ENCODE peak calls at places on chromosomes 6 and 20, in eight cellular contexts. One of them, this sample, is unnamed.

GRCh38 chr20:35878113-35878620 is 76.1 kb downstream of the SCAND1 start:
- DNase-seq in fibroblast of the conjunctiva: no peak
- DNase-seq in vagina: no peak
- DNase-seq in body of pancreas: no peak
- DNase-seq in NCI-H2081: no peak
- DNase-seq in astrocyte of the spinal cord: no peak
- DNase-seq in LHCN-M2: no peak
- DNase-seq in GM13977: no peak
- DNase-seq in this sample: no peak

GRCh38 chr6:143271024-143271423 is 179.5 kb downstream of the ADAT2 start:
- DNase-seq in fibroblast of the conjunctiva: peak
- DNase-seq in vagina: no peak
- DNase-seq in body of pancreas: no peak
- DNase-seq in NCI-H2081: no peak
- DNase-seq in astrocyte of the spinal cord: peak
- DNase-seq in LHCN-M2: peak
- DNase-seq in GM13977: no peak
- DNase-seq in this sample: no peak

GRCh38 chr6:149840345-149841075 is 23.6 kb downstream of the LRP11 start:
- DNase-seq in fibroblast of the conjunctiva: no peak
- DNase-seq in vagina: peak
- DNase-seq in body of pancreas: peak
- DNase-seq in NCI-H2081: peak
- DNase-seq in astrocyte of the spinal cord: peak
- DNase-seq in LHCN-M2: peak
- DNase-seq in GM13977: peak
- DNase-seq in this sample: peak

GRCh38 chr20:58112017-58112781 is 116.3 kb downstream of the ANKRD60 start:
- DNase-seq in fibroblast of the conjunctiva: no peak
- DNase-seq in vagina: peak
- DNase-seq in body of pancreas: no peak
- DNase-seq in NCI-H2081: no peak
- DNase-seq in astrocyte of the spinal cord: peak
- DNase-seq in LHCN-M2: peak
- DNase-seq in GM13977: no peak
- DNase-seq in this sample: no peak

GRCh38 chr6:136736281-136736960 is 55.9 kb downstream of the MAP3K5 start:
- DNase-seq in fibroblast of the conjunctiva: no peak
- DNase-seq in vagina: no peak
- DNase-seq in body of pancreas: no peak
- DNase-seq in NCI-H2081: no peak
- DNase-seq in astrocyte of the spinal cord: no peak
- DNase-seq in LHCN-M2: no peak
- DNase-seq in GM13977: no peak
- DNase-seq in this sample: no peak

GRCh38 chr20:5445611-5446010 is 128.9 kb upstream of the PROKR2 start:
- DNase-seq in fibroblast of the conjunctiva: no peak
- DNase-seq in vagina: no peak
- DNase-seq in body of pancreas: no peak
- DNase-seq in NCI-H2081: no peak
- DNase-seq in astrocyte of the spinal cord: no peak
- DNase-seq in LHCN-M2: no peak
- DNase-seq in GM13977: no peak
- DNase-seq in this sample: no peak

GRCh38 chr6:130927305-130927704 is 100.1 kb downstream of the SMLR1 start:
- DNase-seq in fibroblast of the conjunctiva: no peak
- DNase-seq in vagina: no peak
- DNase-seq in body of pancreas: no peak
- DNase-seq in NCI-H2081: peak
- DNase-seq in astrocyte of the spinal cord: no peak
- DNase-seq in LHCN-M2: no peak
- DNase-seq in GM13977: no peak
- DNase-seq in this sample: no peak

GRCh38 chr6:94272327-94272726 is 853.0 kb upstream of the EPHA7 start:
- DNase-seq in fibroblast of the conjunctiva: no peak
- DNase-seq in vagina: no peak
- DNase-seq in body of pancreas: no peak
- DNase-seq in NCI-H2081: no peak
- DNase-seq in astrocyte of the spinal cord: no peak
- DNase-seq in LHCN-M2: no peak
- DNase-seq in GM13977: no peak
- DNase-seq in this sample: no peak

GRCh38 chr6:30037182-30037788 is 23.8 kb upstream of the POLR1H start:
- DNase-seq in fibroblast of the conjunctiva: no peak
- DNase-seq in vagina: no peak
- DNase-seq in body of pancreas: no peak
- DNase-seq in NCI-H2081: no peak
- DNase-seq in astrocyte of the spinal cord: peak
- DNase-seq in LHCN-M2: peak
- DNase-seq in GM13977: peak
- DNase-seq in this sample: peak

GRCh38 chr6:9675122-9675521 is 739.8 kb downstream of the TFAP2A start:
- DNase-seq in fibroblast of the conjunctiva: no peak
- DNase-seq in vagina: no peak
- DNase-seq in body of pancreas: no peak
- DNase-seq in NCI-H2081: no peak
- DNase-seq in astrocyte of the spinal cord: no peak
- DNase-seq in LHCN-M2: no peak
- DNase-seq in GM13977: no peak
- DNase-seq in this sample: no peak

GRCh38 chr6:157285422-157285779 is 37.9 kb downstream of the TMEM242 start:
- DNase-seq in fibroblast of the conjunctiva: no peak
- DNase-seq in vagina: no peak
- DNase-seq in body of pancreas: no peak
- DNase-seq in NCI-H2081: no peak
- DNase-seq in astrocyte of the spinal cord: no peak
- DNase-seq in LHCN-M2: no peak
- DNase-seq in GM13977: no peak
- DNase-seq in this sample: no peak

GRCh38 chr6:26064619-26065257 is 22.5 kb upstream of the HFE start:
- DNase-seq in fibroblast of the conjunctiva: no peak
- DNase-seq in vagina: no peak
- DNase-seq in body of pancreas: peak
- DNase-seq in NCI-H2081: peak
- DNase-seq in astrocyte of the spinal cord: peak
- DNase-seq in LHCN-M2: peak
- DNase-seq in GM13977: no peak
- DNase-seq in this sample: peak

GRCh38 chr6:1608222-1608975 is 1.3 kb upstream of the FOXC1 start:
- DNase-seq in fibroblast of the conjunctiva: no peak
- DNase-seq in vagina: no peak
- DNase-seq in body of pancreas: peak
- DNase-seq in NCI-H2081: no peak
- DNase-seq in astrocyte of the spinal cord: peak
- DNase-seq in LHCN-M2: no peak
- DNase-seq in GM13977: peak
- DNase-seq in this sample: no peak

GRCh38 chr6:33960345-33961313 is 156.8 kb upstream of the MLN start:
- DNase-seq in fibroblast of the conjunctiva: no peak
- DNase-seq in vagina: no peak
- DNase-seq in body of pancreas: no peak
- DNase-seq in NCI-H2081: no peak
- DNase-seq in astrocyte of the spinal cord: no peak
- DNase-seq in LHCN-M2: no peak
- DNase-seq in GM13977: no peak
- DNase-seq in this sample: peak

GRCh38 chr6:116218172-116218633 is 35.7 kb downstream of the TSPYL4 start:
- DNase-seq in fibroblast of the conjunctiva: no peak
- DNase-seq in vagina: no peak
- DNase-seq in body of pancreas: no peak
- DNase-seq in NCI-H2081: no peak
- DNase-seq in astrocyte of the spinal cord: peak
- DNase-seq in LHCN-M2: peak
- DNase-seq in GM13977: no peak
- DNase-seq in this sample: no peak

GRCh38 chr20:13274311-13274965 is 53.4 kb downstream of the ISM1 start:
- DNase-seq in fibroblast of the conjunctiva: no peak
- DNase-seq in vagina: no peak
- DNase-seq in body of pancreas: no peak
- DNase-seq in NCI-H2081: no peak
- DNase-seq in astrocyte of the spinal cord: no peak
- DNase-seq in LHCN-M2: no peak
- DNase-seq in GM13977: no peak
- DNase-seq in this sample: no peak

GRCh38 chr6:152821525-152821924 is 70.9 kb downstream of the VIP start:
- DNase-seq in fibroblast of the conjunctiva: no peak
- DNase-seq in vagina: no peak
- DNase-seq in body of pancreas: no peak
- DNase-seq in NCI-H2081: no peak
- DNase-seq in astrocyte of the spinal cord: no peak
- DNase-seq in LHCN-M2: no peak
- DNase-seq in GM13977: no peak
- DNase-seq in this sample: no peak

GRCh38 chr20:10076126-10077080 is 41.6 kb downstream of the ANKEF1 start:
- DNase-seq in fibroblast of the conjunctiva: no peak
- DNase-seq in vagina: no peak
- DNase-seq in body of pancreas: peak
- DNase-seq in NCI-H2081: no peak
- DNase-seq in astrocyte of the spinal cord: peak
- DNase-seq in LHCN-M2: no peak
- DNase-seq in GM13977: no peak
- DNase-seq in this sample: no peak

GRCh38 chr6:150175611-150176151 is 32.8 kb downstream of the PPP1R14C start:
- DNase-seq in fibroblast of the conjunctiva: no peak
- DNase-seq in vagina: no peak
- DNase-seq in body of pancreas: no peak
- DNase-seq in NCI-H2081: no peak
- DNase-seq in astrocyte of the spinal cord: no peak
- DNase-seq in LHCN-M2: no peak
- DNase-seq in GM13977: no peak
- DNase-seq in this sample: no peak

GRCh38 chr20:50788045-50788867 is 6.6 kb upstream of the BCAS4 start:
- DNase-seq in fibroblast of the conjunctiva: peak
- DNase-seq in vagina: no peak
- DNase-seq in body of pancreas: peak
- DNase-seq in NCI-H2081: no peak
- DNase-seq in astrocyte of the spinal cord: peak
- DNase-seq in LHCN-M2: peak
- DNase-seq in GM13977: no peak
- DNase-seq in this sample: peak

GRCh38 chr6:133106934-133107333 is 134.2 kb upstream of the EYA4 start:
- DNase-seq in fibroblast of the conjunctiva: no peak
- DNase-seq in vagina: no peak
- DNase-seq in body of pancreas: no peak
- DNase-seq in NCI-H2081: no peak
- DNase-seq in astrocyte of the spinal cord: no peak
- DNase-seq in LHCN-M2: no peak
- DNase-seq in GM13977: no peak
- DNase-seq in this sample: no peak

GRCh38 chr6:36727491-36728021 is 29.9 kb downstream of the RAB44 start:
- DNase-seq in fibroblast of the conjunctiva: no peak
- DNase-seq in vagina: no peak
- DNase-seq in body of pancreas: no peak
- DNase-seq in NCI-H2081: peak
- DNase-seq in astrocyte of the spinal cord: peak
- DNase-seq in LHCN-M2: peak
- DNase-seq in GM13977: no peak
- DNase-seq in this sample: no peak

GRCh38 chr6:113640046-113640445 is 217.1 kb upstream of the MARCKS start:
- DNase-seq in fibroblast of the conjunctiva: no peak
- DNase-seq in vagina: no peak
- DNase-seq in body of pancreas: peak
- DNase-seq in NCI-H2081: no peak
- DNase-seq in astrocyte of the spinal cord: no peak
- DNase-seq in LHCN-M2: no peak
- DNase-seq in GM13977: no peak
- DNase-seq in this sample: no peak

GRCh38 chr20:21099653-21100589 is 6.2 kb downstream of the LINC00237 start:
- DNase-seq in fibroblast of the conjunctiva: no peak
- DNase-seq in vagina: no peak
- DNase-seq in body of pancreas: peak
- DNase-seq in NCI-H2081: peak
- DNase-seq in astrocyte of the spinal cord: no peak
- DNase-seq in LHCN-M2: no peak
- DNase-seq in GM13977: peak
- DNase-seq in this sample: peak

GRCh38 chr6:56995347-56995746 is 40.4 kb downstream of the BEND6 start:
- DNase-seq in fibroblast of the conjunctiva: no peak
- DNase-seq in vagina: no peak
- DNase-seq in body of pancreas: no peak
- DNase-seq in NCI-H2081: no peak
- DNase-seq in astrocyte of the spinal cord: no peak
- DNase-seq in LHCN-M2: no peak
- DNase-seq in GM13977: no peak
- DNase-seq in this sample: no peak

GRCh38 chr6:33248643-33248931 is 23.1 kb downstream of the VPS52 start:
- DNase-seq in fibroblast of the conjunctiva: no peak
- DNase-seq in vagina: no peak
- DNase-seq in body of pancreas: no peak
- DNase-seq in NCI-H2081: no peak
- DNase-seq in astrocyte of the spinal cord: no peak
- DNase-seq in LHCN-M2: no peak
- DNase-seq in GM13977: no peak
- DNase-seq in this sample: no peak

GRCh38 chr20:36092424-36093024 is 62.0 kb upstream of the EPB41L1 start:
- DNase-seq in fibroblast of the conjunctiva: no peak
- DNase-seq in vagina: no peak
- DNase-seq in body of pancreas: peak
- DNase-seq in NCI-H2081: no peak
- DNase-seq in astrocyte of the spinal cord: no peak
- DNase-seq in LHCN-M2: no peak
- DNase-seq in GM13977: peak
- DNase-seq in this sample: peak

GRCh38 chr6:44660561-44661220 is 273.2 kb downstream of the CDC5L start:
- DNase-seq in fibroblast of the conjunctiva: no peak
- DNase-seq in vagina: no peak
- DNase-seq in body of pancreas: no peak
- DNase-seq in NCI-H2081: no peak
- DNase-seq in astrocyte of the spinal cord: peak
- DNase-seq in LHCN-M2: no peak
- DNase-seq in GM13977: no peak
- DNase-seq in this sample: no peak

GRCh38 chr6:12844284-12845223 is 128.0 kb downstream of the PHACTR1 start:
- DNase-seq in fibroblast of the conjunctiva: no peak
- DNase-seq in vagina: no peak
- DNase-seq in body of pancreas: no peak
- DNase-seq in NCI-H2081: peak
- DNase-seq in astrocyte of the spinal cord: peak
- DNase-seq in LHCN-M2: peak
- DNase-seq in GM13977: peak
- DNase-seq in this sample: peak

GRCh38 chr6:5249451-5250122 is 11.2 kb downstream of the LYRM4 start:
- DNase-seq in fibroblast of the conjunctiva: no peak
- DNase-seq in vagina: no peak
- DNase-seq in body of pancreas: no peak
- DNase-seq in NCI-H2081: no peak
- DNase-seq in astrocyte of the spinal cord: no peak
- DNase-seq in LHCN-M2: no peak
- DNase-seq in GM13977: no peak
- DNase-seq in this sample: no peak

GRCh38 chr6:150681992-150682391 is 82.3 kb downstream of the PLEKHG1 start:
- DNase-seq in fibroblast of the conjunctiva: no peak
- DNase-seq in vagina: no peak
- DNase-seq in body of pancreas: no peak
- DNase-seq in NCI-H2081: no peak
- DNase-seq in astrocyte of the spinal cord: no peak
- DNase-seq in LHCN-M2: no peak
- DNase-seq in GM13977: no peak
- DNase-seq in this sample: no peak

GRCh38 chr20:11716239-11716944 is 201.3 kb upstream of the BTBD3 start:
- DNase-seq in fibroblast of the conjunctiva: peak
- DNase-seq in vagina: no peak
- DNase-seq in body of pancreas: no peak
- DNase-seq in NCI-H2081: no peak
- DNase-seq in astrocyte of the spinal cord: peak
- DNase-seq in LHCN-M2: peak
- DNase-seq in GM13977: no peak
- DNase-seq in this sample: no peak

GRCh38 chr6:168540713-168541291 is 99.8 kb downstream of the SMOC2 start:
- DNase-seq in fibroblast of the conjunctiva: no peak
- DNase-seq in vagina: no peak
- DNase-seq in body of pancreas: no peak
- DNase-seq in NCI-H2081: no peak
- DNase-seq in astrocyte of the spinal cord: no peak
- DNase-seq in LHCN-M2: no peak
- DNase-seq in GM13977: no peak
- DNase-seq in this sample: no peak

GRCh38 chr6:37456816-37457560 is 24.0 kb downstream of the CMTR1 start:
- DNase-seq in fibroblast of the conjunctiva: peak
- DNase-seq in vagina: no peak
- DNase-seq in body of pancreas: no peak
- DNase-seq in NCI-H2081: no peak
- DNase-seq in astrocyte of the spinal cord: peak
- DNase-seq in LHCN-M2: peak
- DNase-seq in GM13977: no peak
- DNase-seq in this sample: no peak

This sample was measured in K562.